ENCODE peak calls at places on chromosome 16, in six cellular contexts. One of them, this sample, is unnamed.

GRCh38 chr16:48408688-48409087 is 23.5 kb upstream of the SIAH1 start:
- DNase-seq in transverse colon: peak; percentile 54
- DNase-seq in sigmoid colon: peak; percentile 69
- DNase-seq in ovary: no peak
- DNase-seq in suprapubic skin: no peak
- DNase-seq in stomach: peak; percentile 39
- DNase-seq in this sample: no peak

GRCh38 chr16:83835972-83836566 is 28.3 kb downstream of the HSBP1 start:
- DNase-seq in transverse colon: no peak
- DNase-seq in sigmoid colon: no peak
- DNase-seq in ovary: no peak
- DNase-seq in suprapubic skin: no peak
- DNase-seq in stomach: no peak
- DNase-seq in this sample: no peak

GRCh38 chr16:84358601-84359295 is 9.6 kb upstream of the ATP2C2 start:
- DNase-seq in transverse colon: peak; percentile 22
- DNase-seq in sigmoid colon: no peak
- DNase-seq in ovary: no peak
- DNase-seq in suprapubic skin: no peak
- DNase-seq in stomach: no peak
- DNase-seq in this sample: no peak

GRCh38 chr16:57284206-57284951 is at the start of gene PLLP:
- DNase-seq in transverse colon: peak; percentile 59
- DNase-seq in sigmoid colon: peak; percentile 61
- DNase-seq in ovary: peak; percentile 51
- DNase-seq in suprapubic skin: peak; percentile 67
- DNase-seq in stomach: peak; percentile 74
- DNase-seq in this sample: no peak

GRCh38 chr16:50166511-50167500 is 13.7 kb downstream of the TENT4B start:
- DNase-seq in transverse colon: no peak
- DNase-seq in sigmoid colon: no peak
- DNase-seq in ovary: no peak
- DNase-seq in suprapubic skin: no peak
- DNase-seq in stomach: no peak
- DNase-seq in this sample: peak; percentile 74

GRCh38 chr16:7744546-7745294 is 412.1 kb downstream of the RBFOX1 start:
- DNase-seq in transverse colon: no peak
- DNase-seq in sigmoid colon: no peak
- DNase-seq in ovary: no peak
- DNase-seq in suprapubic skin: no peak
- DNase-seq in stomach: no peak
- DNase-seq in this sample: no peak

GRCh38 chr16:57635266-57636097 is 7.1 kb downstream of the ADGRG1 start:
- DNase-seq in transverse colon: peak; percentile 82
- DNase-seq in sigmoid colon: no peak
- DNase-seq in ovary: no peak
- DNase-seq in suprapubic skin: no peak
- DNase-seq in stomach: peak; percentile 75
- DNase-seq in this sample: no peak

GRCh38 chr16:16120382-16121184 is 102.7 kb downstream of the ABCC6 start:
- DNase-seq in transverse colon: peak; percentile 48
- DNase-seq in sigmoid colon: peak; percentile 96
- DNase-seq in ovary: no peak
- DNase-seq in suprapubic skin: no peak
- DNase-seq in stomach: peak; percentile 56
- DNase-seq in this sample: peak; percentile 93

GRCh38 chr16:31267332-31268032 is 7.7 kb downstream of the ITGAM start:
- DNase-seq in transverse colon: no peak
- DNase-seq in sigmoid colon: no peak
- DNase-seq in ovary: no peak
- DNase-seq in suprapubic skin: no peak
- DNase-seq in stomach: no peak
- DNase-seq in this sample: no peak

GRCh38 chr16:53504665-53505064 is 1.7 kb upstream of the AKTIP start:
- DNase-seq in transverse colon: no peak
- DNase-seq in sigmoid colon: no peak
- DNase-seq in ovary: no peak
- DNase-seq in suprapubic skin: no peak
- DNase-seq in stomach: no peak
- DNase-seq in this sample: peak; percentile 80

GRCh38 chr16:89171216-89172170 is at the start of gene CDH15:
- DNase-seq in transverse colon: peak; percentile 97
- DNase-seq in sigmoid colon: peak; percentile 88
- DNase-seq in ovary: peak; percentile 73
- DNase-seq in suprapubic skin: peak; percentile 93
- DNase-seq in stomach: peak; percentile 97
- DNase-seq in this sample: peak; percentile 97

GRCh38 chr16:83403751-83404150 is 404.0 kb upstream of the HSBP1 start:
- DNase-seq in transverse colon: no peak
- DNase-seq in sigmoid colon: no peak
- DNase-seq in ovary: no peak
- DNase-seq in suprapubic skin: no peak
- DNase-seq in stomach: no peak
- DNase-seq in this sample: no peak

GRCh38 chr16:14364386-14365199 is 265.5 kb downstream of the PARN start:
- DNase-seq in transverse colon: no peak
- DNase-seq in sigmoid colon: no peak
- DNase-seq in ovary: no peak
- DNase-seq in suprapubic skin: no peak
- DNase-seq in stomach: peak; percentile 35
- DNase-seq in this sample: no peak

GRCh38 chr16:56222482-56222997 is 31.3 kb downstream of the GNAO1 start:
- DNase-seq in transverse colon: no peak
- DNase-seq in sigmoid colon: no peak
- DNase-seq in ovary: no peak
- DNase-seq in suprapubic skin: no peak
- DNase-seq in stomach: no peak
- DNase-seq in this sample: no peak

GRCh38 chr16:20910781-20911321 is 10.3 kb downstream of the LYRM1 start:
- DNase-seq in transverse colon: no peak
- DNase-seq in sigmoid colon: no peak
- DNase-seq in ovary: no peak
- DNase-seq in suprapubic skin: no peak
- DNase-seq in stomach: no peak
- DNase-seq in this sample: no peak

GRCh38 chr16:67847064-67847861 is at the start of gene CENPT:
- DNase-seq in transverse colon: peak; percentile 66
- DNase-seq in sigmoid colon: peak; percentile 81
- DNase-seq in ovary: no peak
- DNase-seq in suprapubic skin: peak; percentile 81
- DNase-seq in stomach: peak; percentile 72
- DNase-seq in this sample: no peak

GRCh38 chr16:67846063-67846319 is 742 bp upstream of the NUTF2 start:
- DNase-seq in transverse colon: no peak
- DNase-seq in sigmoid colon: no peak
- DNase-seq in ovary: no peak
- DNase-seq in suprapubic skin: no peak
- DNase-seq in stomach: no peak
- DNase-seq in this sample: no peak

GRCh38 chr16:67848118-67848517 is 625 bp upstream of the CENPT start:
- DNase-seq in transverse colon: no peak
- DNase-seq in sigmoid colon: no peak
- DNase-seq in ovary: no peak
- DNase-seq in suprapubic skin: no peak
- DNase-seq in stomach: no peak
- DNase-seq in this sample: no peak

GRCh38 chr16:67845291-67846062 is 1.3 kb upstream of the NUTF2 start:
- DNase-seq in transverse colon: no peak
- DNase-seq in sigmoid colon: no peak
- DNase-seq in ovary: no peak
- DNase-seq in suprapubic skin: no peak
- DNase-seq in stomach: no peak
- DNase-seq in this sample: no peak

GRCh38 chr16:67846320-67847063 is at the start of gene NUTF2:
- DNase-seq in transverse colon: peak; percentile 97
- DNase-seq in sigmoid colon: peak; percentile 97
- DNase-seq in ovary: peak; percentile 97
- DNase-seq in suprapubic skin: peak; percentile 97
- DNase-seq in stomach: peak; percentile 96
- DNase-seq in this sample: peak; percentile 99
- TF ChIP-seq EP300 in transverse colon: no peak
- TF ChIP-seq EP300 in sigmoid colon: no peak
- TF ChIP-seq EP300 in ovary: no peak
- TF ChIP-seq EP300 in suprapubic skin: no peak
- TF ChIP-seq EP300 in stomach: no peak
- TF ChIP-seq EP300 in this sample: no peak

DNA sequence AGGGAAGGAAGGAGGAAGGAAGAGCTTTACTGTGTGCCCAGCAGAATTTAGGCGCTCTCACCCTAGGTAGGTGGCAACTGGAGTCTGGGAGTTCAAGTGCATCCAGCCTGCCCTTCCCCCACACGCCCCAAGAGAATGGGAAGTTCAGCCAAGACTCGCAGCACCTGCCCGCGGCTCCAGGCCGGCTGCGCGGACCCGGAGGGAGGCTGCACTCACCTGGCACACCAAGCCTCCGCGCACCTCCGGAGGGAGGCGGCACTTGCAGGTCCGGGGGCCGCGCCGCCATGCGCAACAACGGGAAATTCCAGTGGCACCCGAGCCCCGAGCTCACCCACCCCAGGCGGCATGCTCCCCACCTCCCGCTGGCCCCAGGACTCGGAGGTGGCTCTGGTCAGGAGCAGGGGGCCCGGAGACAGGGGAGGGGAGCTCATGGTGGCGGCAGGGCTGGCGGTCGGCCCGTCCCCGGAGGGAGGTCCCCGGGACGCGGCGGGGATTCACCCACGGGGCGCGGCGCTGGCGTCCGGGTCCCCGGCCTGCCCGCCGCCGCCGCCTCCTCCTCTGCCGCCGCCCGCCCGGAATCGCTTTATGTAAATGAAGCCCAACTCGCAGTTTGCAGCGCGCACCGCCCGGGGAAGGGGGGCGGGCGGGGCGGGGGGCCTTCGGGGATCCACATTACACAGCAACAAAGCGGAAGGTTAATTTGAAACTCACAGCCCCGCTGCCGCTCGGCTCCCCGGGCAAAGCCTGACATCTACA is at the start of gene ZFHX3:
- DNase-seq in transverse colon: peak; percentile 79
- DNase-seq in sigmoid colon: peak; percentile 90
- DNase-seq in ovary: peak; percentile 70
- DNase-seq in suprapubic skin: peak; percentile 86
- DNase-seq in stomach: peak; percentile 79
- DNase-seq in this sample: no peak
- TF ChIP-seq CTCF in transverse colon: no peak
- TF ChIP-seq CTCF in sigmoid colon: no peak
- TF ChIP-seq CTCF in ovary: no peak
- TF ChIP-seq CTCF in suprapubic skin: peak; percentile 26
- TF ChIP-seq CTCF in stomach: no peak
- TF ChIP-seq CTCF in this sample: no peak

GRCh38 chr16:23195415-23195978 is 13.0 kb downstream of the SCNN1G start:
- DNase-seq in transverse colon: no peak
- DNase-seq in sigmoid colon: no peak
- DNase-seq in ovary: no peak
- DNase-seq in suprapubic skin: no peak
- DNase-seq in stomach: no peak
- DNase-seq in this sample: no peak

GRCh38 chr16:23194497-23195221 is 12.1 kb downstream of the SCNN1G start:
- DNase-seq in transverse colon: no peak
- DNase-seq in sigmoid colon: no peak
- DNase-seq in ovary: no peak
- DNase-seq in suprapubic skin: no peak
- DNase-seq in stomach: no peak
- DNase-seq in this sample: no peak

GRCh38 chr16:23202166-23202565 is 19.6 kb downstream of the SCNN1G start:
- DNase-seq in transverse colon: no peak
- DNase-seq in sigmoid colon: no peak
- DNase-seq in ovary: no peak
- DNase-seq in suprapubic skin: no peak
- DNase-seq in stomach: no peak
- DNase-seq in this sample: no peak

DNA sequence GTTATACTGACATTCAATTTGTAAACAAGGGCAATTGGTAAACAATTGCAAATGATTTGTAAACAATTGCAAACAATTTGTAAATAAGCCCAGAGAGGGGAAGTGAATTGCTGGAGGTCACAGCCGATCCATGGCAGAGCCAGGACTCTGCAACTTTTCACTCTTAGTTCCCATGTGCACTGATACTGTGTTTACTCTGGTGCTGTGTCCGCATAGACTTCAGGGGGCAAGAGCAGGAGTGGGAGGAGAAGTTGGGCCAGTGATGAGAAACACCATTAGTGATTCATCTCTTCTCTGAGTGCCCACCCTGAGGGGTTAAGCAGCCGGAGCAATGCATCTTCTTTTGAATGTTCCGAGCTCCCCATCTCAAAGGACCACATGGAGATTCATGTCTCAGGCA is 14.0 kb downstream of the SCNN1G start:
- DNase-seq in transverse colon: no peak
- DNase-seq in sigmoid colon: no peak
- DNase-seq in ovary: no peak
- DNase-seq in suprapubic skin: no peak
- DNase-seq in stomach: no peak
- DNase-seq in this sample: no peak
- H3K36me3 ChIP-seq in transverse colon: no peaks in the 10 kb centered on the region
- H3K36me3 ChIP-seq in sigmoid colon: no peaks in the 10 kb centered on the region
- H3K36me3 ChIP-seq in ovary: no peaks in the 10 kb centered on the region
- H3K36me3 ChIP-seq in suprapubic skin: peaks cover 17% of the 10 kb centered on the region
- H3K36me3 ChIP-seq in stomach: no peaks in the 10 kb centered on the region
- H3K36me3 ChIP-seq in this sample: no peaks in the 10 kb centered on the region

GRCh38 chr16:87840462-87840978 is 28.8 kb downstream of the SLC7A5 start:
- DNase-seq in transverse colon: no peak
- DNase-seq in sigmoid colon: no peak
- DNase-seq in ovary: peak; percentile 28
- DNase-seq in suprapubic skin: no peak
- DNase-seq in stomach: no peak
- DNase-seq in this sample: no peak

GRCh38 chr16:87841608-87842208 is 27.6 kb downstream of the SLC7A5 start:
- DNase-seq in transverse colon: no peak
- DNase-seq in sigmoid colon: no peak
- DNase-seq in ovary: no peak
- DNase-seq in suprapubic skin: no peak
- DNase-seq in stomach: peak; percentile 65
- DNase-seq in this sample: no peak

GRCh38 chr16:87843678-87844373 is 25.5 kb downstream of the SLC7A5 start:
- DNase-seq in transverse colon: no peak
- DNase-seq in sigmoid colon: peak; percentile 59
- DNase-seq in ovary: no peak
- DNase-seq in suprapubic skin: no peak
- DNase-seq in stomach: no peak
- DNase-seq in this sample: no peak

GRCh38 chr16:87844374-87844733 is 25.0 kb downstream of the SLC7A5 start:
- DNase-seq in transverse colon: no peak
- DNase-seq in sigmoid colon: no peak
- DNase-seq in ovary: peak; percentile 62
- DNase-seq in suprapubic skin: no peak
- DNase-seq in stomach: no peak
- DNase-seq in this sample: no peak

DNA sequence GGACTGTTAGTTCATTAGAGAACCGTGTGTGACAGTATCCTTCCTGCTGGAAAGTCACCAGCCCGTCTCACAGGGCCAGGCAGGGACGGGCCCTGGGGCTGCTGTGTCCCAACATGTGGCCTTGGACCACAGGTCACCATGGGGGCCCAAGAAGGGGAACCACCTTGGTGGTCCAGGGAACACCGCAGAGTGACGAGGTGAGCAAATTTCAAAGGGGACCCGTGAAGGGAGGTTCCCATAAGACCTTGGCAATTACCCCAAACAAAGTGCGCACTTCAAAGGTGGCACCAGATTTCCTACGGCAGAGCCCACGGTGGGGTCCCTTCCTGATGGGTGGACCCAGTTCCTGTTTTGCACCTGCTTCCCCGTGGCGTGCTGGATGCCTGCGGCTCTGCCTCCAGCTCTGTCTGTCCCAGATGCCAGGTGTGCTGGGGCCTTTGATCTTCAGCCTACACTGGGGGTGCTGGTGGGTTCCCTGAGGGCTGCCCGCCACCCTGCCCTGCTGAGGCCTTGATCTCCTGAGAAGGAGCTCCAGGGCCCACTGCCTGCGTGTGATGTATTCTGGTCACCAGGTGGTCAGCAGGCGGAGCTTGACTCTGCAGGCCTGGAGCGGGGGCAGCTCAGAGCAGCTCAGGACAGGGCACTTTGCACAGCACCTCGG is 27.0 kb downstream of the SLC7A5 start:
- DNase-seq in transverse colon: no peak
- DNase-seq in sigmoid colon: peak; percentile 65
- DNase-seq in ovary: peak; percentile 28
- DNase-seq in suprapubic skin: no peak
- DNase-seq in stomach: no peak
- DNase-seq in this sample: no peak
- TF ChIP-seq EP300 in transverse colon: no peak
- TF ChIP-seq EP300 in sigmoid colon: no peak
- TF ChIP-seq EP300 in ovary: no peak
- TF ChIP-seq EP300 in suprapubic skin: no peak
- TF ChIP-seq EP300 in stomach: no peak
- TF ChIP-seq EP300 in this sample: no peak